ENCODE peak calls at places on chromosomes 4 and X, in eight cellular contexts. One of them, this sample, is unnamed. For H3K4me1, the result is how much of the 10 kb centered on the place peaks cover.

GRCh38 chr4:65791807-65792308 is 121.6 kb upstream of the EPHA5 start:
- DNase-seq in GM23248: peak
- DNase-seq in upper lobe of left lung: no peak
- DNase-seq in PC-9: no peak
- DNase-seq in heart left ventricle: no peak
- DNase-seq in left ventricle myocardium inferior: no peak
- DNase-seq in psoas muscle: no peak
- DNase-seq in tibial nerve: no peak
- DNase-seq in this sample: no peak

GRCh38 chrX:84205276-84205675 is 17.3 kb upstream of the RPS6KA6 start:
- DNase-seq in heart left ventricle: no peak
- DNase-seq in tibial nerve: no peak
- DNase-seq in psoas muscle: no peak
- DNase-seq in left ventricle myocardium inferior: no peak
- DNase-seq in upper lobe of left lung: no peak
- DNase-seq in PC-9: no peak
- DNase-seq in GM23248: no peak
- DNase-seq in this sample: no peak

GRCh38 chrX:109403927-109404326 is 78.0 kb downstream of the GUCY2F start:
- DNase-seq in PC-9: no peak
- DNase-seq in tibial nerve: no peak
- DNase-seq in GM23248: no peak
- DNase-seq in psoas muscle: no peak
- DNase-seq in heart left ventricle: no peak
- DNase-seq in left ventricle myocardium inferior: no peak
- DNase-seq in upper lobe of left lung: no peak
- DNase-seq in this sample: no peak

GRCh38 chrX:88425739-88426138 is 321.3 kb upstream of the CPXCR1 start:
- DNase-seq in PC-9: no peak
- DNase-seq in left ventricle myocardium inferior: no peak
- DNase-seq in psoas muscle: no peak
- DNase-seq in GM23248: peak
- DNase-seq in tibial nerve: no peak
- DNase-seq in upper lobe of left lung: no peak
- DNase-seq in heart left ventricle: no peak
- DNase-seq in this sample: no peak

GRCh38 chr4:159281781-159282180 is 178.9 kb downstream of the RAPGEF2 start:
- DNase-seq in GM23248: peak
- DNase-seq in tibial nerve: no peak
- DNase-seq in left ventricle myocardium inferior: no peak
- DNase-seq in psoas muscle: no peak
- DNase-seq in PC-9: no peak
- DNase-seq in heart left ventricle: no peak
- DNase-seq in upper lobe of left lung: no peak
- DNase-seq in this sample: no peak

GRCh38 chr4:75555294-75556164 is at the start of gene ODAPH:
- DNase-seq in heart left ventricle: no peak
- DNase-seq in left ventricle myocardium inferior: no peak
- DNase-seq in GM23248: peak
- DNase-seq in PC-9: peak
- DNase-seq in tibial nerve: no peak
- DNase-seq in upper lobe of left lung: no peak
- DNase-seq in psoas muscle: no peak
- DNase-seq in this sample: peak

GRCh38 chr4:132383571-132384199 is 765.4 kb upstream of the PCDH10 start:
- DNase-seq in tibial nerve: no peak
- DNase-seq in left ventricle myocardium inferior: no peak
- DNase-seq in psoas muscle: no peak
- DNase-seq in heart left ventricle: no peak
- DNase-seq in GM23248: no peak
- DNase-seq in PC-9: no peak
- DNase-seq in upper lobe of left lung: no peak
- DNase-seq in this sample: no peak

GRCh38 chr4:113109106-113109740 is 59.8 kb downstream of the ANK2 start:
- DNase-seq in heart left ventricle: no peak
- DNase-seq in tibial nerve: no peak
- DNase-seq in left ventricle myocardium inferior: no peak
- DNase-seq in upper lobe of left lung: no peak
- DNase-seq in PC-9: no peak
- DNase-seq in psoas muscle: no peak
- DNase-seq in GM23248: no peak
- DNase-seq in this sample: no peak

GRCh38 chr4:173370130-173370476 is 651 bp upstream of the SAP30 start:
- DNase-seq in upper lobe of left lung: peak
- DNase-seq in tibial nerve: peak
- DNase-seq in GM23248: no peak
- DNase-seq in psoas muscle: peak
- DNase-seq in heart left ventricle: peak
- DNase-seq in PC-9: no peak
- DNase-seq in left ventricle myocardium inferior: peak
- DNase-seq in this sample: peak

GRCh38 chr4:172982151-172982590 is 186.4 kb upstream of the GALNT7 start:
- DNase-seq in tibial nerve: peak
- DNase-seq in psoas muscle: no peak
- DNase-seq in left ventricle myocardium inferior: no peak
- DNase-seq in upper lobe of left lung: no peak
- DNase-seq in heart left ventricle: no peak
- DNase-seq in PC-9: peak
- DNase-seq in GM23248: peak
- DNase-seq in this sample: no peak

GRCh38 chr4:182093431-182093831 is 149.8 kb upstream of the TENM3 start:
- DNase-seq in heart left ventricle: no peak
- DNase-seq in GM23248: no peak
- DNase-seq in PC-9: no peak
- DNase-seq in left ventricle myocardium inferior: no peak
- DNase-seq in upper lobe of left lung: no peak
- DNase-seq in psoas muscle: no peak
- DNase-seq in tibial nerve: no peak
- DNase-seq in this sample: no peak

GRCh38 chr4:158571736-158572135 is 50.1 kb downstream of the RXFP1 start:
- DNase-seq in left ventricle myocardium inferior: no peak
- DNase-seq in PC-9: no peak
- DNase-seq in psoas muscle: no peak
- DNase-seq in GM23248: no peak
- DNase-seq in heart left ventricle: no peak
- DNase-seq in tibial nerve: no peak
- DNase-seq in upper lobe of left lung: no peak
- DNase-seq in this sample: no peak

GRCh38 chr4:13902141-13902540 is 274.6 kb upstream of the BOD1L1 start:
- DNase-seq in tibial nerve: no peak
- DNase-seq in upper lobe of left lung: no peak
- DNase-seq in left ventricle myocardium inferior: no peak
- DNase-seq in psoas muscle: no peak
- DNase-seq in heart left ventricle: no peak
- DNase-seq in PC-9: no peak
- DNase-seq in GM23248: peak
- DNase-seq in this sample: no peak

GRCh38 chr4:13905543-13905942 is 278.0 kb upstream of the BOD1L1 start:
- DNase-seq in tibial nerve: no peak
- DNase-seq in psoas muscle: no peak
- DNase-seq in GM23248: peak
- DNase-seq in PC-9: no peak
- DNase-seq in upper lobe of left lung: no peak
- DNase-seq in left ventricle myocardium inferior: no peak
- DNase-seq in heart left ventricle: no peak
- DNase-seq in this sample: no peak

GRCh38 chr4:13903061-13903460 is 275.5 kb upstream of the BOD1L1 start:
- DNase-seq in upper lobe of left lung: no peak
- DNase-seq in psoas muscle: no peak
- DNase-seq in GM23248: no peak
- DNase-seq in left ventricle myocardium inferior: no peak
- DNase-seq in tibial nerve: no peak
- DNase-seq in PC-9: no peak
- DNase-seq in heart left ventricle: no peak
- DNase-seq in this sample: no peak

GRCh38 chr4:13906727-13907126 is 279.2 kb upstream of the BOD1L1 start:
- DNase-seq in upper lobe of left lung: no peak
- DNase-seq in tibial nerve: no peak
- DNase-seq in psoas muscle: no peak
- DNase-seq in GM23248: peak
- DNase-seq in PC-9: no peak
- DNase-seq in heart left ventricle: no peak
- DNase-seq in left ventricle myocardium inferior: no peak
- DNase-seq in this sample: no peak

GRCh38 chr4:13903851-13904340 is 276.4 kb upstream of the BOD1L1 start:
- DNase-seq in GM23248: no peak
- DNase-seq in upper lobe of left lung: no peak
- DNase-seq in PC-9: no peak
- DNase-seq in tibial nerve: no peak
- DNase-seq in psoas muscle: no peak
- DNase-seq in heart left ventricle: no peak
- DNase-seq in left ventricle myocardium inferior: no peak
- DNase-seq in this sample: no peak
- H3K4me1 ChIP-seq in GM23248: under half
- H3K4me1 ChIP-seq in upper lobe of left lung: under half
- H3K4me1 ChIP-seq in PC-9: under half
- H3K4me1 ChIP-seq in tibial nerve: under half
- H3K4me1 ChIP-seq in psoas muscle: under half
- H3K4me1 ChIP-seq in heart left ventricle: under half
- H3K4me1 ChIP-seq in left ventricle myocardium inferior: under half
- H3K4me1 ChIP-seq in this sample: under half

DNA sequence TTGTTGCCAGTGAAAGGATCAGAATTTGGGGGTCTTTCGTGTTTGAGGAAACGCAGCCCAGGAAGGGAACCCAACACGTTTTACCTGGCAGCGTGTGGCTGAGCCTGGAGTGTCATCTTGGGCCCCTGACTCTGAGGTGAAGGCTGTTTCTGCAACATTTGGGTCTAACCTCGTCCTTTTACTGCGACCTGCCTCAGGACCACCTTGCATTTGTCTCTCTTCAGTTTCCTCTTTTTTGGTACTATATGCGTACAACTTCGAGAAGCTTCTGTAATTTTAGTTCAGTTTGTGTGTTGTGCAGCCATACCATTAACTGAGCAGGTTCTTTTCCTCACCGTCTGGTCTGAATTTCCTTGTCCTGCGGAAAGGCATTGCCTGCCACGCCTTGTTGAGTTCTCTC is 61.5 kb downstream of the TMEM131L start:
- DNase-seq in left ventricle myocardium inferior: no peak
- DNase-seq in upper lobe of left lung: no peak
- DNase-seq in psoas muscle: no peak
- DNase-seq in GM23248: no peak
- DNase-seq in tibial nerve: no peak
- DNase-seq in PC-9: no peak
- DNase-seq in heart left ventricle: no peak
- DNase-seq in this sample: no peak
- H3K4me1 ChIP-seq in left ventricle myocardium inferior: half or more
- H3K4me1 ChIP-seq in upper lobe of left lung: under half
- H3K4me1 ChIP-seq in psoas muscle: half or more
- H3K4me1 ChIP-seq in GM23248: under half
- H3K4me1 ChIP-seq in tibial nerve: under half
- H3K4me1 ChIP-seq in PC-9: under half
- H3K4me1 ChIP-seq in heart left ventricle: under half
- H3K4me1 ChIP-seq in this sample: under half

GRCh38 chrX:40097101-40097491 is 662 bp downstream of the BCOR start:
- DNase-seq in PC-9: no peak
- DNase-seq in left ventricle myocardium inferior: no peak
- DNase-seq in heart left ventricle: peak
- DNase-seq in psoas muscle: no peak
- DNase-seq in tibial nerve: no peak
- DNase-seq in upper lobe of left lung: no peak
- DNase-seq in GM23248: peak
- DNase-seq in this sample: peak
- H3K4me1 ChIP-seq in PC-9: under half
- H3K4me1 ChIP-seq in left ventricle myocardium inferior: under half
- H3K4me1 ChIP-seq in heart left ventricle: under half
- H3K4me1 ChIP-seq in psoas muscle: under half
- H3K4me1 ChIP-seq in tibial nerve: under half
- H3K4me1 ChIP-seq in upper lobe of left lung: half or more
- H3K4me1 ChIP-seq in GM23248: under half
- H3K4me1 ChIP-seq in this sample: under half

GRCh38 chr4:2906218-2906617 is 57.0 kb downstream of the NOP14 start:
- DNase-seq in psoas muscle: no peak
- DNase-seq in GM23248: no peak
- DNase-seq in left ventricle myocardium inferior: no peak
- DNase-seq in tibial nerve: no peak
- DNase-seq in heart left ventricle: no peak
- DNase-seq in PC-9: no peak
- DNase-seq in upper lobe of left lung: no peak
- DNase-seq in this sample: no peak
- H3K4me1 ChIP-seq in psoas muscle: under half
- H3K4me1 ChIP-seq in GM23248: under half
- H3K4me1 ChIP-seq in left ventricle myocardium inferior: under half
- H3K4me1 ChIP-seq in tibial nerve: under half
- H3K4me1 ChIP-seq in heart left ventricle: under half
- H3K4me1 ChIP-seq in PC-9: under half
- H3K4me1 ChIP-seq in upper lobe of left lung: under half
- H3K4me1 ChIP-seq in this sample: under half

DNA sequence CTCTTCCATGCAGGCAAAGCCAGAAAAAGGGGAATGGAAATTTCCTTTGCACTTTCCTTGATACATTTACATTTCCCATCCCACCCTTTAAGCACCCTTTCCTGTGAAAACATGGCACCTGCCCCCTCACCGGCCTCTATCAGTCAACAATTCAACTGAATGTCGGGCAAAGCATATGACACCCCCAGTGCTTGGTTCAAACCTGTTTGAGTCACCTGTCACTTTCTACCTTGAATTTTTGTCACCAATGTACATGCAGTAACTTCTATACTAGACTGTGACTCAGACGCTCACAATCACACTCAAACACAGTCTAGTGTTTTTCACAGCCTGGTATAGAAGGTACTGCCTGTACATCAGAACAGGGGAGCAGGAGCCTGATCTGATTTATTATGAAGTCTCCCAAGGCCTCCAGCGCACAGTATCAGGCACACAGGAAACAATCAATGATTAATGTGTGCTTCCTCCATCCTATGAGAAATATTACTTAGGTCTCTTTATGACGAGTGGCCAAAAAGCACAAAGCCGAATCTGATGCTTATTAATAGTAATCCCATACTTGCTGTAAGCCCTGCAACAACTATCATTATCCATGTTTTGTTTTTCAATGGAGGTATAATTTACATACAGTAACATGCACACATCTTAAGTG is 49.2 kb upstream of the FAM9C start:
- DNase-seq in heart left ventricle: no peak
- DNase-seq in psoas muscle: no peak
- DNase-seq in left ventricle myocardium inferior: no peak
- DNase-seq in GM23248: no peak
- DNase-seq in upper lobe of left lung: no peak
- DNase-seq in tibial nerve: no peak
- DNase-seq in PC-9: no peak
- DNase-seq in this sample: no peak
- H3K4me1 ChIP-seq in heart left ventricle: under half
- H3K4me1 ChIP-seq in psoas muscle: under half
- H3K4me1 ChIP-seq in left ventricle myocardium inferior: under half
- H3K4me1 ChIP-seq in GM23248: under half
- H3K4me1 ChIP-seq in upper lobe of left lung: under half
- H3K4me1 ChIP-seq in tibial nerve: under half
- H3K4me1 ChIP-seq in PC-9: under half
- H3K4me1 ChIP-seq in this sample: under half

GRCh38 chrX:101415180-101416130 is 7.4 kb downstream of the HNRNPH2 start:
- DNase-seq in PC-9: no peak
- DNase-seq in GM23248: peak
- DNase-seq in tibial nerve: peak
- DNase-seq in heart left ventricle: peak
- DNase-seq in psoas muscle: no peak
- DNase-seq in upper lobe of left lung: no peak
- DNase-seq in left ventricle myocardium inferior: no peak
- DNase-seq in this sample: no peak
- H3K4me1 ChIP-seq in PC-9: under half
- H3K4me1 ChIP-seq in GM23248: under half
- H3K4me1 ChIP-seq in tibial nerve: half or more
- H3K4me1 ChIP-seq in heart left ventricle: under half
- H3K4me1 ChIP-seq in psoas muscle: under half
- H3K4me1 ChIP-seq in upper lobe of left lung: under half
- H3K4me1 ChIP-seq in left ventricle myocardium inferior: under half
- H3K4me1 ChIP-seq in this sample: under half

GRCh38 chr4:6687947-6688878 is 5.5 kb upstream of the S100P start:
- DNase-seq in upper lobe of left lung: no peak
- DNase-seq in PC-9: peak
- DNase-seq in left ventricle myocardium inferior: no peak
- DNase-seq in heart left ventricle: no peak
- DNase-seq in GM23248: no peak
- DNase-seq in psoas muscle: no peak
- DNase-seq in tibial nerve: no peak
- DNase-seq in this sample: no peak
- H3K4me1 ChIP-seq in upper lobe of left lung: under half
- H3K4me1 ChIP-seq in PC-9: half or more
- H3K4me1 ChIP-seq in left ventricle myocardium inferior: under half
- H3K4me1 ChIP-seq in heart left ventricle: under half
- H3K4me1 ChIP-seq in GM23248: under half
- H3K4me1 ChIP-seq in psoas muscle: under half
- H3K4me1 ChIP-seq in tibial nerve: under half
- H3K4me1 ChIP-seq in this sample: under half

This sample was measured in mucosa of descending colon.